ENCODE peak calls at places on chromosomes 5 and 9, in seven cellular contexts. A, E, K, X, J, B and O are unnamed samples.

GRCh38 chr9:92749071-92749933 is 15.3 kb downstream of the BICD2 start:
- DNase-seq in E (no peak), K (peak; percentile 43), J (no peak), A (no peak), B (no peak), X (no peak), O (no peak)

GRCh38 chr9:19994296-19994695 is 205.5 kb upstream of the SLC24A2 start:
- DNase-seq in K (no peak), A (no peak), J (no peak), B (no peak), E (no peak), X (peak; percentile 45), O (peak; percentile 69)

GRCh38 chr5:1052641-1053390 is 44.2 kb downstream of the NKD2 start:
- DNase-seq in E (no peak), J (no peak), B (peak; percentile 45), X (no peak), K (no peak), A (peak; percentile 51), O (no peak)

GRCh38 chr9:132644251-132644650 is 25.5 kb downstream of the DDX31 start:
- DNase-seq in J (no peak), E (no peak), X (no peak), K (no peak), B (peak; percentile 38), A (no peak), O (no peak)

GRCh38 chr9:101415578-101415977 is 16.9 kb downstream of the ZNF189 start:
- DNase-seq in A (no peak), X (no peak), E (no peak), K (no peak), B (no peak), J (no peak), O (no peak)

GRCh38 chr5:170120576-170120975 is 14.9 kb downstream of the FOXI1 start:
- DNase-seq in J (no peak), B (no peak), K (no peak), X (no peak), E (no peak), A (no peak), O (peak; percentile 29)

GRCh38 chr5:68420476-68421344 is 205.2 kb downstream of the PIK3R1 start:
- DNase-seq in A (peak; percentile 43), E (peak; percentile 71), X (peak; percentile 47), B (no peak), J (peak; percentile 29), K (no peak), O (no peak)

GRCh38 chr5:124738751-124739559 is 7.5 kb downstream of the ZNF608 start:
- DNase-seq in B (no peak), K (peak; percentile 91), X (no peak), J (no peak), E (no peak), A (no peak), O (no peak)

GRCh38 chr9:93588641-93589609 is 12.5 kb downstream of the PHF2 start:
- DNase-seq in E (no peak), B (no peak), X (no peak), K (peak; percentile 10), A (no peak), J (no peak), O (no peak)

GRCh38 chr9:29974197-29974596 is 2400.9 kb upstream of the C9orf72 start:
- DNase-seq in A (no peak), E (no peak), X (no peak), J (no peak), K (no peak), B (no peak), O (peak; percentile 6)

GRCh38 chr5:154967419-154968024 is 26.6 kb downstream of the MRPL22 start:
- DNase-seq in A (no peak), J (no peak), B (peak; percentile 14), X (no peak), E (no peak), K (no peak), O (no peak)

GRCh38 chr9:127700140-127700539 is 6.6 kb upstream of the CFAP157 start:
- DNase-seq in E (no peak), A (no peak), J (no peak), X (no peak), B (no peak), K (no peak), O (no peak)

GRCh38 chr9:3809724-3810123 is 283.9 kb upstream of the RFX3 start:
- DNase-seq in A (no peak), E (no peak), J (no peak), K (no peak), B (peak; percentile 21), X (no peak), O (peak; percentile 81)

GRCh38 chr5:86864022-86864421 is 246.3 kb downstream of the COX7C start:
- DNase-seq in X (no peak), K (no peak), J (no peak), A (no peak), E (no peak), B (no peak), O (no peak)

GRCh38 chr5:64789457-64789856 is 20.7 kb downstream of the CWC27 start:
- DNase-seq in E (no peak), J (no peak), A (no peak), B (no peak), X (no peak), K (no peak), O (no peak)

GRCh38 chr5:452856-453710 is 10.1 kb downstream of the EXOC3 start:
- DNase-seq in K (peak; percentile 30), J (no peak), E (no peak), X (no peak), A (peak; percentile 23), B (no peak), O (no peak)

GRCh38 chr5:65248896-65249295 is 232.8 kb downstream of the ADAMTS6 start:
- DNase-seq in K (no peak), A (no peak), B (no peak), X (no peak), J (no peak), E (no peak), O (no peak)

GRCh38 chr9:131394464-131395026 is 659 bp downstream of the PRRC2B start:
- DNase-seq in J (peak; percentile 67), E (peak; percentile 48), A (peak; percentile 73), K (peak; percentile 66), X (peak; percentile 59), B (no peak), O (no peak)

GRCh38 chr9:132584616-132585560 is 2.5 kb downstream of the BARHL1 start:
- DNase-seq in E (no peak), J (no peak), K (peak; percentile 65), B (peak; percentile 12), A (peak; percentile 39), X (no peak), O (no peak)

GRCh38 chr5:428219-428618 is 14.8 kb upstream of the EXOC3 start:
- DNase-seq in A (no peak), J (no peak), K (no peak), X (no peak), B (no peak), E (no peak), O (no peak)

GRCh38 chr5:172479034-172479783 is 24.9 kb upstream of the SH3PXD2B start:
- DNase-seq in K (peak; percentile 94), J (peak; percentile 89), X (peak; percentile 82), B (peak; percentile 92), E (peak; percentile 89), A (peak; percentile 83), O (peak; percentile 79)
- TF ChIP-seq CTCF in K (peak; percentile 95), J (peak; percentile 98), X (peak; percentile 80), B (peak; percentile 96), E (peak; percentile 86), A (peak; percentile 79), O (peak; percentile 100)

DNA sequence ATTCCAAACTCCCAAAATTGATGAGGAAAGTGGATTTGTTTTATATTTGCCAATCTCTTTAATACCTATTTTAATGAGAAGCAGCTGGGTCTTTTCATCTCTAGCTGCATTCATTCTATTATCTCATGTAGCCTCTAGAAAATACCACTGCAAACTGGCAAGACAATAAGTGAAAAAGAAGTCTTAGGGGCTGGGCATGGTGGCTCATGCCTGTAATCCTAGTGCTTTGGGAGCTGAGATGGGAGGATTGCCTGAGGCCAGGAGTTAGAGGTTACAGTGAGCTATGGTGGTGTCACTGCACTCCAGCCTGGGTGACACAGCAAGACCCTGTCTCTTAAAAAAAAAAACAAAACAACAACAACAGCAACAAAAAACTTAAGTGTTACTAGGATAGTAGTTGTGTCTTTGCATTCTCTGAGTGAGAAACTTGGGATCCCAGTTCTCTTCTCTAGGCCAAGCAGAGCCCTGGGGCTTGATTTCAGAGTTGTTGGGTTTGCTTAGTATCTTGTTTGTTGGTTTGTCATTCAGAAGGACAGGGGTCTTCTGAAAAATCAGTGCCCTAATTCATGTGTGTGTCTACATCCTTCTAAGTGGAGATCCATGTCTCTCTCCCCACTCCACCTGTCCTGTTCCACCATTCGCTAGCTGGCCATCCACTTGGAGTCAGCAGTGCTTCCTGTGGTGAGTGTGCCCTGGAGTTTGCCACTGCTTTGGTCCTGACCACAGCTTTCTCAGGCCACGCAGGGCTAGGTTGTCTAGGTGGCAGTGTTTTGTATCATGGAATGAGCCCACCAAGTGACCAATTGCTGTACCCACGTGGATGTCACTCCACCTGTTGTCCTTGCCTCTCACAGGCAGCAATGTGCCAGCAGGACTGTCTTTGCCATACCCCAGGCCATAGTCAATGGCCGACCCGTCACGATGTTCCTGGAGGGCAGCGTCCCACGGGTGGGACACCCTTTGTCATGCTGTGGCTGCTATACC is 19.5 kb downstream of the MARCHF6 start:
- DNase-seq in X (no peak), B (no peak), J (no peak), K (no peak), E (no peak), A (no peak), O (no peak)
- H3K27ac ChIP-seq in X (no peak overlapping the region), B (no peak overlapping the region), J (no peak overlapping the region), K (no peak overlapping the region), E (no peak overlapping the region), A (no peak overlapping the region), O (no peak overlapping the region)

GRCh38 chr9:136151848-136152542 is 33.3 kb upstream of the TMEM250 start:
- DNase-seq in J (no peak), X (no peak), E (no peak), B (no peak), A (no peak), K (no peak), O (no peak)

GRCh38 chr9:136147890-136148714 is 29.4 kb upstream of the TMEM250 start:
- DNase-seq in K (no peak), B (no peak), J (no peak), X (no peak), E (no peak), A (no peak), O (no peak)

GRCh38 chr9:136151214-136151804 is 32.6 kb upstream of the TMEM250 start:
- DNase-seq in E (no peak), B (no peak), K (peak; percentile 84), A (peak; percentile 15), X (no peak), J (no peak), O (no peak)

GRCh38 chr9:136148766-136149165 is 30.1 kb upstream of the TMEM250 start:
- DNase-seq in B (no peak), E (no peak), X (no peak), K (no peak), J (no peak), A (peak; percentile 44), O (no peak)

GRCh38 chr9:136149853-136150252 is 31.2 kb upstream of the TMEM250 start:
- DNase-seq in J (no peak), A (peak; percentile 38), K (peak; percentile 34), X (no peak), B (no peak), E (no peak), O (no peak)
- H3K4me1 ChIP-seq in J (no peaks in the 10 kb centered on the region), A (no peaks in the 10 kb centered on the region), K (no peaks in the 10 kb centered on the region), X (no peaks in the 10 kb centered on the region), B (no peaks in the 10 kb centered on the region), E (no peaks in the 10 kb centered on the region), O (no peaks in the 10 kb centered on the region)

GRCh38 chr5:176410486-176411180 is 5.7 kb downstream of the CLTB start:
- DNase-seq in J (no peak), K (no peak), B (no peak), E (peak; percentile 46), A (no peak), X (no peak), O (peak; percentile 83)
- TF ChIP-seq CTCF in J (no peak), K (peak; percentile 38), B (no peak), E (no peak), A (no peak), X (no peak), O (peak; percentile 64)